ENCODE peak calls at places on chromosome X, in five cellular contexts. One of them, this sample, is unnamed.
A peak's percentile ranks its signal among the peaks of the same experiment; 100 is the strongest.

GRCh38 chrX:13283968-13284914 is 35.6 kb downstream of the ATXN3L start:
- DNase-seq in HepG2: no peak
- DNase-seq in H1: no peak
- DNase-seq in A549: no peak
- DNase-seq in K562: no peak
- DNase-seq in this sample: peak; percentile 78

GRCh38 chrX:83535417-83536244 is 27.5 kb downstream of the POU3F4 start:
- DNase-seq in HepG2: no peak
- DNase-seq in H1: no peak
- DNase-seq in A549: no peak
- DNase-seq in K562: no peak
- DNase-seq in this sample: no peak

GRCh38 chrX:132858018-132858417 is 100.4 kb downstream of the HS6ST2 start:
- DNase-seq in HepG2: no peak
- DNase-seq in H1: no peak
- DNase-seq in A549: no peak
- DNase-seq in K562: no peak
- DNase-seq in this sample: no peak

GRCh38 chrX:155534800-155535199 is 76.4 kb upstream of the F8A3 start:
- DNase-seq in HepG2: no peak
- DNase-seq in H1: no peak
- DNase-seq in A549: peak; percentile 3
- DNase-seq in K562: peak; percentile 18
- DNase-seq in this sample: no peak

GRCh38 chrX:4932790-4933189 is 1219.3 kb upstream of the PRKX start:
- DNase-seq in HepG2: no peak
- DNase-seq in H1: no peak
- DNase-seq in A549: peak; percentile 4
- DNase-seq in K562: no peak
- DNase-seq in this sample: no peak

GRCh38 chrX:75303795-75304194 is 29.9 kb downstream of the UPRT start:
- DNase-seq in HepG2: no peak
- DNase-seq in H1: no peak
- DNase-seq in A549: no peak
- DNase-seq in K562: no peak
- DNase-seq in this sample: peak; percentile 70

GRCh38 chrX:18032486-18033221 is 171.6 kb upstream of the RAI2 start:
- DNase-seq in HepG2: no peak
- DNase-seq in H1: no peak
- DNase-seq in A549: no peak
- DNase-seq in K562: no peak
- DNase-seq in this sample: no peak

GRCh38 chrX:112247714-112248113 is 165.1 kb upstream of the TRPC5 start:
- DNase-seq in HepG2: no peak
- DNase-seq in H1: no peak
- DNase-seq in A549: no peak
- DNase-seq in K562: no peak
- DNase-seq in this sample: no peak

GRCh38 chrX:11363069-11363594 is 69.9 kb downstream of the AMELX start:
- DNase-seq in HepG2: no peak
- DNase-seq in H1: no peak
- DNase-seq in A549: no peak
- DNase-seq in K562: no peak
- DNase-seq in this sample: no peak

GRCh38 chrX:130170752-130171445 is 863 bp upstream of the RAB33A start:
- DNase-seq in HepG2: no peak
- DNase-seq in H1: peak; percentile 71
- DNase-seq in A549: peak; percentile 59
- DNase-seq in K562: no peak
- DNase-seq in this sample: no peak

GRCh38 chrX:17788439-17788838 is 51.1 kb downstream of the SCML1 start:
- DNase-seq in HepG2: peak; percentile 5
- DNase-seq in H1: peak; percentile 55
- DNase-seq in A549: peak; percentile 33
- DNase-seq in K562: peak; percentile 52
- DNase-seq in this sample: peak; percentile 16

GRCh38 chrX:53048169-53049126 is at the start of gene GPR173:
- DNase-seq in HepG2: no peak
- DNase-seq in H1: peak; percentile 72
- DNase-seq in A549: no peak
- DNase-seq in K562: no peak
- DNase-seq in this sample: peak; percentile 66

GRCh38 chrX:47992093-47992375 is 11.8 kb downstream of the ZNF182 start:
- DNase-seq in HepG2: no peak
- DNase-seq in H1: no peak
- DNase-seq in A549: no peak
- DNase-seq in K562: no peak
- DNase-seq in this sample: no peak

DNA sequence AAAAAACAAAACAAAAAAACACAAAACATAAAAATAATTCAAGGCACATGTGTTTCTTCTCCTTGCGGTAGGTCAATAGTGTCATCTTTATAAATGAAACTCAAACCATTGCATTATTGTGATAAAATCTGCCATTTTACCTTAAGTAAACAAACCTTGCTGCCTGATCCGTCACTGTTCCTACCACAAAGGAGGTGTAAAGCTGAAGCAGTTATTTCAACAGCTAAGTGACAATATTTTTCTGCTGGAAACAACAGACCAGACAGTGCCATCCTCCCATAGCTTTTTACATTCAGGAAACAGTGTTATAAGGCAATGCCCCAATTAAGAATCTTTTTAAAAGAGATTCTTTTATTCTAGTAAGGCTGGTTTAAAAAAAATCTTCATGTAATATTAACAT is 242.7 kb downstream of the PPP1R2C start:
- DNase-seq in HepG2: no peak
- DNase-seq in H1: no peak
- DNase-seq in A549: no peak
- DNase-seq in K562: no peak
- DNase-seq in this sample: no peak
- TF ChIP-seq MAFK in HepG2: no peak
- TF ChIP-seq MAFK in H1: no peak
- TF ChIP-seq MAFK in A549: no peak
- TF ChIP-seq MAFK in K562: no peak
- TF ChIP-seq MAFK in this sample: no peak

GRCh38 chrX:109472939-109473713 is 8.8 kb downstream of the GUCY2F start:
- DNase-seq in HepG2: peak; percentile 42
- DNase-seq in H1: peak; percentile 48
- DNase-seq in A549: peak; percentile 21
- DNase-seq in K562: peak; percentile 42
- DNase-seq in this sample: peak; percentile 31

DNA sequence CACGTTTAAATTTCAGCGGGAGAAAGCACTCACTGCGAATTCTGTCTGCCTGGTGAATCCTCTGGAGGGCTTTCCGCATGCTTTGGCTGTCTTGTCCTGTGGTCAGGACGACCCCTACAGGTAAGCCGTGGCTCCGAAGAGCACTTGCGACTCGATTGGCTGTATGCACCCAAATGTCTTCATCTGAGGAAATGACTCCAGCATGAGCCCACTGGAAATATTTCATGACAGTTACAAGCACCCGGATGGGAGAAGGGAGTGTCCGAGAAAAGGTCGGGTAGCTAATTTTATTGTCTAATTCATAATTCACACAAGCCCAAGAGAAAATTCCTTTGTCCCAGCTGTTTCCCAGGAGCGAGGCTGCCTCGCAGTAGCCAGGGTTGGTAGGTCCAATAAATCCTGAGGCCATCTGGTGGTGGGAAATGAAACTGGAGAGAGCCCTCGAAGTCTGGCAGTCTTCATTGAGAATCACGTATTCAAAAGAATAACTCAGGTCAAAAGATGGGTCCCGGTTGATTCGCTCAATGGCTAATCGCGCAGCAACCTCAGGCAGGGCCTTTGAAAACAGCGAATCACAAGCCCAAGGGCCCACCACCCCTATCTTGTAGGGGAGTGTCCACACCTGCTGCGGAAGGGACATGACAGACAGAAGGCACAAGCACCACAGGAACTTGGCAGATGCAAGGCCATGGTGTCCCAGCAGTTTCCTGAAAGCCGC is 6.6 kb downstream of the GUCY2F start:
- DNase-seq in HepG2: peak; percentile 35
- DNase-seq in H1: peak; percentile 54
- DNase-seq in A549: peak; percentile 54
- DNase-seq in K562: peak; percentile 48
- DNase-seq in this sample: peak; percentile 34
- TF ChIP-seq CEBPB in HepG2: no peak
- TF ChIP-seq CEBPB in H1: no peak
- TF ChIP-seq CEBPB in A549: no peak
- TF ChIP-seq CEBPB in K562: no peak
- TF ChIP-seq CEBPB in this sample: no peak

GRCh38 chrX:101091817-101092216 is 6.2 kb upstream of the CENPI start:
- DNase-seq in HepG2: no peak
- DNase-seq in H1: no peak
- DNase-seq in A549: no peak
- DNase-seq in K562: no peak
- DNase-seq in this sample: no peak

DNA sequence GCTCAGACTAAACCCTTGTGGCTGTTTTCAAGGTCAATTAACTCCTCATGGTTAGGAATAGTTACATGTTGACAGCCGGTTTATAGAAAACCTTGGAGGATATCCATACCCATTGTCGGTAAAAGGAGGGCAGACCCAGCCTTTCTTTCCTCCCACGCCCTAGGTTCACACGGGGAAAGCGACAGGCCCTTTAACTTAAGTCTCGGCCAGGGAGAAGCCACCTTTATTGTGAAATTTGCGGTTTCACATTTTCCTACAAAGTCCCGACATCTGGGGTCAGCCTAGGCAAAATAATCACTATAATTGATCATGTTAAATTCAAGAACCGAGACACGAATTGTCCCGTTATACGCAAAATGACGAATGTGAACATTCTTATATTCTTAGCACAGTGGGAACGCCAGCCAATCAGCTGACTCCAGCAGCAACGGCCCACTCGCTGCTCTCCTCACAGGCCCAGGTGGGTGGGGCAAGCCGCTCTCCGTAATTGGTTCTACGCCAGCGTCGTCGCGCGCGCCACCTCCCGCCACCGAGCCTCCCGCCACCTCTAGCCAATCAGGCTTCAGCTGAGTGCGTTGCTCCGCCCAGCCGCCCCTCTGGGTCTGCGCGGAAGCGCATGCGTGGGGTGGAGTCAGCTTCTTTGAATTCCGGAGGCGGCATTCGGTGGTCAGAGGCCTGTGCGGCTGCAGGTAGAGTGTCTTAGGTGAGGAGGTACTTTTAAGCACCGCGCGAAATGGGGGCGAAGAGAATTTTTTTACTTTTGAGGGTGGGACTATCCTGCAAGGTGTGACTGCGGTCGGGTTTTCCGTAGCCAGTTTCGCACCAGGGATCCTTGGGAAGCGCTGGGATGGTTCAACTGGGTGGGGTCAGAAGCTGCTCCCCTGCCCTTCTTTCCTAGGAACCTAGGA is at the start of gene CENPI:
- DNase-seq in HepG2: peak; percentile 83
- DNase-seq in H1: peak; percentile 85
- DNase-seq in A549: peak; percentile 97
- DNase-seq in K562: peak; percentile 95
- DNase-seq in this sample: peak; percentile 89
- TF ChIP-seq POLR2A in HepG2: peak; percentile 61
- TF ChIP-seq POLR2A in H1: no peak
- TF ChIP-seq POLR2A in A549: peak; percentile 7
- TF ChIP-seq POLR2A in K562: peak; percentile 74
- TF ChIP-seq POLR2A in this sample: peak; percentile 66

DNA sequence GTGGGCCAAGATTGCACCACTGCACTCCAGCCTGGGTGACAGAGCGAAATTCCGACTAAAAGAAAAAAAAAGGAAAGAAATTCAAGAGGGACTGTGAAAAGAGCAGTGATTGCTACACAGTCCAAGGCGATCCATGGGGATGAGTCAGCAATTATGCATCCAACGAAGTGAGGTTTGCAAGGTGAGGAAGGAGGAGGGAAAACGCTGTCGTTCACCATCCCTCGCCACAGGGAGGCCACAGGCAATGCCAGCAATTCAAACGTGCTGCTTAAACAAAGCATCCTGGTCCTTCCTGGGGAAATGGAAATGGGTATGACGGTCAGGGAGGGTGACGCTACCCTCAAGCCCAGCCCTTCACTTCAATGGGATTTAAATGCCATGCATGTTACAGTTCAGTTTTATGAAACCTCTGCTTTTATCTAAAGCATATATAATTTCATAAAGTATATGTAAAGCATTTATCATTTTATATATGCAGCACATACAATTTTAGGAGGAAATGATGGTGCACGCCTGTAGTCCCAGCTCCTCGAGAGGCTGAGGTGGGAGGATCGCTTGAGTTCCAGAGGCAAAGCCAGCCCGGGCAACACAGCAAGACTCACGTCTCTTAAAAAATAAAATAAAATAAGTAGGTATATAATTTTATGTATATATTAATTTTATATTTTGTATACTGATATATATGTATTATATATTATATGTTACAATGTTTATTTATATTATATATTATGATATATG is 108.7 kb downstream of the DHRSX start:
- DNase-seq in HepG2: peak; percentile 92
- DNase-seq in H1: peak; percentile 59
- DNase-seq in A549: peak; percentile 98
- DNase-seq in K562: no peak
- DNase-seq in this sample: peak; percentile 82
- TF ChIP-seq MAFK in HepG2: peak; percentile 100
- TF ChIP-seq MAFK in H1: peak; percentile 96
- TF ChIP-seq MAFK in A549: peak; percentile 100
- TF ChIP-seq MAFK in K562: peak; percentile 66
- TF ChIP-seq MAFK in this sample: peak; percentile 94

GRCh38 chrX:140733766-140734342 is 24.3 kb downstream of the LINC00632 start:
- DNase-seq in HepG2: peak; percentile 5
- DNase-seq in H1: no peak
- DNase-seq in A549: peak; percentile 56
- DNase-seq in K562: peak; percentile 34
- DNase-seq in this sample: peak; percentile 57
- TF ChIP-seq CEBPB in HepG2: peak; percentile 27
- TF ChIP-seq CEBPB in H1: peak; percentile 48
- TF ChIP-seq CEBPB in A549: no peak
- TF ChIP-seq CEBPB in K562: peak; percentile 50
- TF ChIP-seq CEBPB in this sample: peak; percentile 81

GRCh38 chrX:106728337-106728736 is 1.8 kb downstream of the RNF128 start:
- DNase-seq in HepG2: no peak
- DNase-seq in H1: no peak
- DNase-seq in A549: no peak
- DNase-seq in K562: no peak
- DNase-seq in this sample: no peak

GRCh38 chrX:106730385-106730784 is 3.9 kb downstream of the RNF128 start:
- DNase-seq in HepG2: peak; percentile 45
- DNase-seq in H1: no peak
- DNase-seq in A549: no peak
- DNase-seq in K562: no peak
- DNase-seq in this sample: peak; percentile 22

GRCh38 chrX:106731590-106731989 is 5.1 kb downstream of the RNF128 start:
- DNase-seq in HepG2: no peak
- DNase-seq in H1: no peak
- DNase-seq in A549: no peak
- DNase-seq in K562: no peak
- DNase-seq in this sample: no peak

GRCh38 chrX:106726485-106727437 is at the start of gene RNF128:
- DNase-seq in HepG2: peak; percentile 66
- DNase-seq in H1: peak; percentile 66
- DNase-seq in A549: peak; percentile 7
- DNase-seq in K562: no peak
- DNase-seq in this sample: peak; percentile 26
- TF ChIP-seq POLR2A in HepG2: peak; percentile 84
- TF ChIP-seq POLR2A in H1: no peak
- TF ChIP-seq POLR2A in A549: no peak
- TF ChIP-seq POLR2A in K562: no peak
- TF ChIP-seq POLR2A in this sample: no peak